ENCODE peak calls at places on chromosomes 3 and 15, in five cellular contexts. Q is stimulated activated naive CD8-positive, alpha-beta T cell treated with anti-CD3 and anti-CD28 coated beads, Interleukin-15, Interleukin-2, amounts not matched to agents 100 U/mL and 50 U/mL, for 24 hours; H is naive thymus-derived CD8-positive, alpha-beta T cell; L is activated naive CD8-positive, alpha-beta T cell treated with anti-CD3 and anti-CD28 coated beads, Interleukin-2, amount 10 ng/mL, durations not matched to agents 7 days and 5 days; U is CD4-positive, alpha-beta T cell. K is an unnamed sample.

GRCh38 chr15:70236306-70237103 is 138.8 kb upstream of the TLE3 start:
- ATAC-seq in Q (peak; percentile 59), H (no peak), L (peak; percentile 49), U (no peak), K (no peak)

GRCh38 chr15:101068961-101069734 is 150.0 kb downstream of the LRRK1 start:
- ATAC-seq in Q (no peak), H (no peak), L (no peak), U (no peak), K (no peak)

GRCh38 chr15:99433757-99434211 is 132.0 kb upstream of the MEF2A start:
- ATAC-seq in Q (no peak), H (no peak), L (no peak), U (no peak), K (no peak)

GRCh38 chr15:65559941-65560340 is 29.7 kb downstream of the HACD3 start:
- ATAC-seq in Q (no peak), H (no peak), L (no peak), U (no peak), K (no peak)

GRCh38 chr3:195574497-195575304 is 9.0 kb downstream of the APOD start:
- ATAC-seq in Q (no peak), H (no peak), L (no peak), U (no peak), K (no peak)

GRCh38 chr3:85560088-85560790 is 601.5 kb downstream of the CADM2 start:
- ATAC-seq in Q (no peak), H (no peak), L (no peak), U (no peak), K (no peak)

GRCh38 chr3:32950516-32950915 is 928 bp upstream of the CCR4 start:
- ATAC-seq in Q (no peak), H (no peak), L (no peak), U (no peak), K (no peak)

GRCh38 chr15:40702077-40702476 is 7.1 kb downstream of the RAD51 start:
- ATAC-seq in Q (no peak), H (no peak), L (no peak), U (no peak), K (no peak)

GRCh38 chr15:43376017-43376705 is 5.3 kb downstream of the TUBGCP4 start:
- ATAC-seq in Q (peak; percentile 57), H (peak; percentile 52), L (peak; percentile 41), U (peak; percentile 76), K (peak; percentile 82)

GRCh38 chr15:25838871-25839195 is 24.3 kb downstream of the ATP10A start:
- ATAC-seq in Q (no peak), H (no peak), L (no peak), U (no peak), K (no peak)

GRCh38 chr3:151501171-151501790 is 40.4 kb upstream of the IGSF10 start:
- ATAC-seq in Q (no peak), H (no peak), L (no peak), U (no peak), K (no peak)

GRCh38 chr3:65672071-65672470 is 366.6 kb downstream of the MAGI1 start:
- ATAC-seq in Q (no peak), H (no peak), L (no peak), U (no peak), K (no peak)

GRCh38 chr3:9238727-9239295 is 10.6 kb downstream of the SRGAP3 start:
- ATAC-seq in Q (no peak), H (no peak), L (no peak), U (no peak), K (no peak)

GRCh38 chr15:58524247-58524646 is 92.5 kb downstream of the LIPC start:
- ATAC-seq in Q (no peak), H (no peak), L (no peak), U (no peak), K (no peak)

GRCh38 chr3:113634782-113635474 is 61.5 kb downstream of the USF3 start:
- ATAC-seq in Q (no peak), H (no peak), L (no peak), U (no peak), K (no peak)

GRCh38 chr3:1773679-1774078 is 325.0 kb upstream of the CNTN4 start:
- ATAC-seq in Q (no peak), H (no peak), L (no peak), U (no peak), K (no peak)

GRCh38 chr3:151327571-151328198 is 1.7 kb downstream of the P2RY13 start:
- ATAC-seq in Q (no peak), H (no peak), L (no peak), U (no peak), K (no peak)

GRCh38 chr3:172279191-172279640 is 169.0 kb downstream of the GHSR start:
- ATAC-seq in Q (no peak), H (no peak), L (no peak), U (no peak), K (no peak)

GRCh38 chr15:51229907-51230328 is 108.5 kb downstream of the CYP19A1 start:
- ATAC-seq in Q (no peak), H (no peak), L (no peak), U (no peak), K (no peak)

GRCh38 chr3:49518441-49518840 is 35.8 kb upstream of the BSN start:
- ATAC-seq in Q (no peak), H (no peak), L (no peak), U (no peak), K (no peak)

GRCh38 chr3:119662604-119663377 is 2.4 kb upstream of the POPDC2 start:
- ATAC-seq in Q (no peak), H (no peak), L (no peak), U (no peak), K (no peak)

GRCh38 chr3:139016430-139017048 is 4.2 kb downstream of the PRR23B start:
- ATAC-seq in Q (no peak), H (no peak), L (no peak), U (no peak), K (no peak)

GRCh38 chr3:107206141-107206540 is 171.1 kb upstream of the CCDC54 start:
- ATAC-seq in Q (peak; percentile 49), H (no peak), L (no peak), U (no peak), K (no peak)

GRCh38 chr15:97806731-97807130 is 153.8 kb upstream of the ARRDC4 start:
- ATAC-seq in Q (no peak), H (no peak), L (no peak), U (no peak), K (no peak)

K was measured in stimulated activated memory B cell treated with anti-CD40 and anti-IgM and Interleukin-4, amounts not matched to agents 10 μg/mL and 1 μg/mL and 100 μg/mL, for 72 hours.